ENCODE peak calls at places on chromosomes 5 and 9, in five cellular contexts. One of them, this sample, is unnamed.

GRCh38 chr5:112312810-112313209 is 106.3 kb downstream of the EPB41L4A start:
- DNase-seq in NT2/D1: no peak
- DNase-seq in HepG2: no peak
- DNase-seq in GM12878: no peak
- DNase-seq in H1: no peak
- DNase-seq in this sample: no peak

GRCh38 chr9:124594215-124594614 is 87.0 kb upstream of the NR5A1 start:
- DNase-seq in NT2/D1: no peak
- DNase-seq in H1: no peak
- DNase-seq in GM12878: no peak
- DNase-seq in HepG2: no peak
- DNase-seq in this sample: no peak

GRCh38 chr9:128819716-128820664 is 1.7 kb downstream of the ENDOG start:
- DNase-seq in NT2/D1: no peak
- DNase-seq in HepG2: no peak
- DNase-seq in GM12878: no peak
- DNase-seq in H1: no peak
- DNase-seq in this sample: no peak

GRCh38 chr9:128091144-128091543 is 23.1 kb downstream of the SLC25A25 start:
- DNase-seq in H1: peak
- DNase-seq in NT2/D1: peak
- DNase-seq in GM12878: no peak
- DNase-seq in HepG2: no peak
- DNase-seq in this sample: no peak

GRCh38 chr5:132094393-132095076 is 20.9 kb downstream of the CSF2 start:
- DNase-seq in HepG2: peak
- DNase-seq in GM12878: no peak
- DNase-seq in NT2/D1: no peak
- DNase-seq in H1: no peak
- DNase-seq in this sample: no peak

GRCh38 chr9:88732128-88732527 is 197.2 kb downstream of the NXNL2 start:
- DNase-seq in NT2/D1: no peak
- DNase-seq in H1: no peak
- DNase-seq in GM12878: no peak
- DNase-seq in HepG2: no peak
- DNase-seq in this sample: no peak

GRCh38 chr5:137466888-137467287 is 32.2 kb downstream of the SPOCK1 start:
- DNase-seq in HepG2: no peak
- DNase-seq in NT2/D1: no peak
- DNase-seq in GM12878: no peak
- DNase-seq in H1: no peak
- DNase-seq in this sample: no peak

GRCh38 chr5:144237851-144238250 is 67.2 kb downstream of the KCTD16 start:
- DNase-seq in HepG2: no peak
- DNase-seq in NT2/D1: no peak
- DNase-seq in GM12878: no peak
- DNase-seq in H1: no peak
- DNase-seq in this sample: no peak

GRCh38 chr5:158543539-158544387 is 556.0 kb downstream of the EBF1 start:
- DNase-seq in NT2/D1: no peak
- DNase-seq in GM12878: no peak
- DNase-seq in H1: no peak
- DNase-seq in HepG2: no peak
- DNase-seq in this sample: no peak

GRCh38 chr5:168047043-168047668 is 244.3 kb upstream of the WWC1 start:
- DNase-seq in GM12878: peak
- DNase-seq in H1: peak
- DNase-seq in NT2/D1: peak
- DNase-seq in HepG2: peak
- DNase-seq in this sample: peak

GRCh38 chr9:2621678-2622360 is at the start of gene VLDLR:
- DNase-seq in H1: no peak
- DNase-seq in NT2/D1: no peak
- DNase-seq in GM12878: no peak
- DNase-seq in HepG2: no peak
- DNase-seq in this sample: peak

GRCh38 chr9:118732998-118733397 is 636.2 kb downstream of the BRINP1 start:
- DNase-seq in GM12878: no peak
- DNase-seq in HepG2: no peak
- DNase-seq in H1: no peak
- DNase-seq in NT2/D1: no peak
- DNase-seq in this sample: no peak

GRCh38 chr5:39531299-39531698 is 106.5 kb upstream of the DAB2 start:
- DNase-seq in GM12878: no peak
- DNase-seq in H1: no peak
- DNase-seq in NT2/D1: no peak
- DNase-seq in HepG2: no peak
- DNase-seq in this sample: no peak

GRCh38 chr9:3906437-3907213 is 380.8 kb upstream of the RFX3 start:
- DNase-seq in NT2/D1: no peak
- DNase-seq in H1: no peak
- DNase-seq in HepG2: no peak
- DNase-seq in GM12878: no peak
- DNase-seq in this sample: no peak

GRCh38 chr5:141186897-141187512 is at the start of gene PCDHB9:
- DNase-seq in GM12878: no peak
- DNase-seq in H1: no peak
- DNase-seq in HepG2: peak
- DNase-seq in NT2/D1: peak
- DNase-seq in this sample: peak

GRCh38 chr9:19940808-19941207 is 152.0 kb upstream of the SLC24A2 start:
- DNase-seq in GM12878: no peak
- DNase-seq in NT2/D1: no peak
- DNase-seq in H1: no peak
- DNase-seq in HepG2: no peak
- DNase-seq in this sample: no peak

GRCh38 chr9:137589441-137590122 is 730 bp downstream of the ZMYND19 start:
- DNase-seq in GM12878: no peak
- DNase-seq in NT2/D1: no peak
- DNase-seq in HepG2: no peak
- DNase-seq in H1: no peak
- DNase-seq in this sample: no peak
- TF ChIP-seq SUZ12 in GM12878: no peak
- TF ChIP-seq SUZ12 in NT2/D1: no peak
- TF ChIP-seq SUZ12 in HepG2: no peak
- TF ChIP-seq SUZ12 in H1: no peak
- TF ChIP-seq SUZ12 in this sample: no peak

GRCh38 chr5:93602261-93603149 is 19.5 kb downstream of the NR2F1 start:
- DNase-seq in HepG2: no peak
- DNase-seq in NT2/D1: no peak
- DNase-seq in GM12878: no peak
- DNase-seq in H1: no peak
- DNase-seq in this sample: peak

GRCh38 chr5:93601433-93602175 is 18.6 kb downstream of the NR2F1 start:
- DNase-seq in H1: no peak
- DNase-seq in GM12878: no peak
- DNase-seq in NT2/D1: no peak
- DNase-seq in HepG2: no peak
- DNase-seq in this sample: no peak

GRCh38 chr5:93604119-93604963 is 21.3 kb downstream of the NR2F1 start:
- DNase-seq in GM12878: no peak
- DNase-seq in H1: no peak
- DNase-seq in HepG2: no peak
- DNase-seq in NT2/D1: no peak
- DNase-seq in this sample: no peak

GRCh38 chr5:93603711-93604118 is 20.7 kb downstream of the NR2F1 start:
- DNase-seq in HepG2: no peak
- DNase-seq in NT2/D1: no peak
- DNase-seq in GM12878: no peak
- DNase-seq in H1: no peak
- DNase-seq in this sample: no peak

DNA sequence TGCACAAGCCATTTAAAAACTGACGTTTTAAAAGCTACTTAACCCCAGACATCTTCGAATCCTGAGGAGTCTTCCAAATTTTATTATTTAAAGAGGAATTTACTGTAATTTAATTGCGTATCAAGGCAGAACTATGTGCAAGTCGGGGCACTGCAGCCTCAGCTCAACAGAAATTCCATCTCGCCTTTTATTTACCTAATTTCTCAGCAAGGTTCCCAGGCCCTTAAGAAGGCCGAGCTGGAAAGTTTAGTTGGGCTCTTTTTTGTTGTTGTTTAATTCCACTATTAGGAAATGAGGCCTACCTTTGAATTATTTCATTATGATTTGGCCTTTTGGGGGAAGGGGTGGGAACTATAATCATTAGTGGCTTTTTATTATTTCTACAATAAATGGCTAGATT is 20.2 kb downstream of the NR2F1 start:
- DNase-seq in H1: no peak
- DNase-seq in HepG2: no peak
- DNase-seq in NT2/D1: no peak
- DNase-seq in GM12878: no peak
- DNase-seq in this sample: no peak
- TF ChIP-seq SUZ12 in H1: no peak
- TF ChIP-seq SUZ12 in HepG2: no peak
- TF ChIP-seq SUZ12 in NT2/D1: no peak
- TF ChIP-seq SUZ12 in GM12878: no peak
- TF ChIP-seq SUZ12 in this sample: no peak

GRCh38 chr5:61790007-61790406 is 457.9 kb downstream of the ZSWIM6 start:
- DNase-seq in HepG2: no peak
- DNase-seq in H1: no peak
- DNase-seq in NT2/D1: no peak
- DNase-seq in GM12878: no peak
- DNase-seq in this sample: no peak

DNA sequence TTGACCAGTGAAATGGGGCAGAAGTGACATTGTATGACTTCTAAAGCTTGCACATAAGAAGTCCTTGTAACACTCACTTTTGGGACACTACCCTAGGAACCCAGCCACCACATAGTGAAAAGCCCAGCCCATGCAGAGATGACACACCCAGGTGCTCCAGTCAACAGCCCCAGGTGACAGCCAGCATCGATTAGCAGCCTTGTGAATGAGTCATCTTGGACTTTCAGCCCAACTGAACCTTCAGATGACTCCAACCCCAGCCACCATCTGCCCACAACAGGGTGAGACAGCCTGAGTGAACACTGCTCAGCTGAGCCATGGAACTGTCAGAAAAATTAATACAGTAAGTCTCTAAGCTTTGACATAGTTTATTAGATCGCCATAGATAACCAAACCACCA is 458.6 kb downstream of the ZSWIM6 start:
- DNase-seq in H1: no peak
- DNase-seq in GM12878: no peak
- DNase-seq in NT2/D1: no peak
- DNase-seq in HepG2: peak
- DNase-seq in this sample: no peak
- TF ChIP-seq SUZ12 in H1: no peak
- TF ChIP-seq SUZ12 in GM12878: no peak
- TF ChIP-seq SUZ12 in NT2/D1: no peak
- TF ChIP-seq SUZ12 in HepG2: no peak
- TF ChIP-seq SUZ12 in this sample: no peak

DNA sequence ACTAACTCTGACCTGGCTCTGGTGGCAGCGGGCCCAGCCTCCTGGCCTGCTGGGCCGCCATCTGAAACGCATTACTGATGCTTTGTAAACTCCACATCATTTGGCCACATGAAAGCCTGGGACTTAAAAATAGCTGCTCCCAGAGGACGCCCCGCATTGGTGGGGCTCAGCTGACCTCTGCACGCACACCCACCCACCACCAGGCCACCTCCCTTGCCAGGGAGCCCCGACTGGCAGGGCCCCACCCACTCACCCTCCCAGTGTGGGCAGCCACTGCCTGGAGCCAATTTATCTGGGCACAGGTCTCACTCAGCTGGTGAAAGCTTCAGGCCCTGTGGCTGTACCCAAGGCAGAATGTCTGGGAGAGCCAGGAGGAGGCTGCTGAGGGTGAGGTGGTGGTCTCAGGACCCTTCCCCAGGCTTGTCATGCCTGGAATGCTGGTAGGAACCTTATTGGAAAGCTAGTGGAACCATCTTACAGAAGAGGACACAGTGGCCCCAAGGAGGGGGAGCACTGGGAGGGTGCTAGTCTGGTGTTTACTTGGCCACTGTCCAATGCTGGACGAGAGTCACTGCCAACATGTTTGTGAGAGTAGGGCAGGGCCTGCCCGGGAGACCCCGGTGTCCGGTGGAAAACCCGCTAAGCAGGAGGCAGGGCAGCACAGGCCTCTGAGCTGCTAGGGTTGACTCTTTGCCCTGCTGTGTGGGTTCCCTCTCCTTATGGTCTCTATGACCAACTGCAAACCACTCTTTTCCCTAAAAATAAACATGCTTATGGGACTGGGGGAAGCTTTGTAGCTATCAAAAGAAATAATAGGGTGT is 10.9 kb downstream of the TCF7 start:
- DNase-seq in H1: no peak
- DNase-seq in HepG2: no peak
- DNase-seq in NT2/D1: no peak
- DNase-seq in GM12878: no peak
- DNase-seq in this sample: no peak
- TF ChIP-seq SUZ12 in H1: no peak
- TF ChIP-seq SUZ12 in HepG2: no peak
- TF ChIP-seq SUZ12 in NT2/D1: no peak
- TF ChIP-seq SUZ12 in GM12878: no peak
- TF ChIP-seq SUZ12 in this sample: no peak